ENCODE peak calls at places on chromosomes 16 and 17, in seven cellular contexts. Z is fibroblast of mammary gland, B is AG04450, O is IMR-90, S is H1, E is mucosa of descending colon, I is OCI-LY7. R is an unnamed sample.

GRCh38 chr16:67767953-67768352 is 38.4 kb downstream of the RANBP10 start:
- DNase-seq in Z (peak; percentile 87), B (peak; percentile 39), O (peak; percentile 88), S (no peak), E (no peak), I (no peak), R (peak; percentile 75)

GRCh38 chr16:68480084-68480995 is 32.0 kb upstream of the SMPD3 start:
- DNase-seq in Z (no peak), B (no peak), O (no peak), S (no peak), E (no peak), I (no peak), R (no peak)

GRCh38 chr17:72432143-72432604 is 311.4 kb downstream of the SOX9 start:
- DNase-seq in Z (no peak), B (peak; percentile 15), O (peak; percentile 53), S (no peak), E (peak; percentile 66), I (no peak), R (no peak)

GRCh38 chr16:84048306-84048705 is 5.7 kb upstream of the SLC38A8 start:
- DNase-seq in Z (no peak), B (no peak), O (no peak), S (peak; percentile 72), E (peak; percentile 23), I (no peak), R (no peak)

GRCh38 chr17:82690786-82691489 is 7.6 kb downstream of the RAB40B start:
- DNase-seq in Z (no peak), B (no peak), O (no peak), S (no peak), E (no peak), I (no peak), R (no peak)

GRCh38 chr16:63652091-63652490 is 1469.8 kb downstream of the CDH11 start:
- DNase-seq in Z (no peak), B (no peak), O (no peak), S (no peak), E (no peak), I (no peak), R (no peak)

GRCh38 chr16:24273511-24273910 is 17.4 kb downstream of the CACNG3 start:
- DNase-seq in Z (peak; percentile 22), B (no peak), O (peak; percentile 17), S (no peak), E (no peak), I (no peak), R (no peak)

GRCh38 chr17:39064374-39064773 is 87.1 kb downstream of the PLXDC1 start:
- DNase-seq in Z (peak; percentile 93), B (peak; percentile 60), O (peak; percentile 89), S (no peak), E (no peak), I (no peak), R (peak; percentile 45)

GRCh38 chr16:85819711-85820110 is 20.2 kb downstream of the COX4I1 start:
- DNase-seq in Z (peak; percentile 4), B (no peak), O (no peak), S (no peak), E (no peak), I (no peak), R (no peak)

GRCh38 chr17:74565116-74565515 is 2.2 kb downstream of the CD300H start:
- DNase-seq in Z (peak; percentile 23), B (no peak), O (no peak), S (no peak), E (no peak), I (no peak), R (no peak)

GRCh38 chr17:15092762-15093161 is 172.4 kb downstream of the PMP22 start:
- DNase-seq in Z (peak; percentile 73), B (no peak), O (peak; percentile 28), S (no peak), E (no peak), I (no peak), R (peak; percentile 35)

GRCh38 chr16:55501549-55502322 is 7.1 kb upstream of the LPCAT2 start:
- DNase-seq in Z (no peak), B (no peak), O (no peak), S (peak; percentile 66), E (no peak), I (peak; percentile 2), R (no peak)

GRCh38 chr16:10009691-10010090 is 172.5 kb downstream of the GRIN2A start:
- DNase-seq in Z (no peak), B (no peak), O (no peak), S (no peak), E (no peak), I (no peak), R (no peak)

DNA sequence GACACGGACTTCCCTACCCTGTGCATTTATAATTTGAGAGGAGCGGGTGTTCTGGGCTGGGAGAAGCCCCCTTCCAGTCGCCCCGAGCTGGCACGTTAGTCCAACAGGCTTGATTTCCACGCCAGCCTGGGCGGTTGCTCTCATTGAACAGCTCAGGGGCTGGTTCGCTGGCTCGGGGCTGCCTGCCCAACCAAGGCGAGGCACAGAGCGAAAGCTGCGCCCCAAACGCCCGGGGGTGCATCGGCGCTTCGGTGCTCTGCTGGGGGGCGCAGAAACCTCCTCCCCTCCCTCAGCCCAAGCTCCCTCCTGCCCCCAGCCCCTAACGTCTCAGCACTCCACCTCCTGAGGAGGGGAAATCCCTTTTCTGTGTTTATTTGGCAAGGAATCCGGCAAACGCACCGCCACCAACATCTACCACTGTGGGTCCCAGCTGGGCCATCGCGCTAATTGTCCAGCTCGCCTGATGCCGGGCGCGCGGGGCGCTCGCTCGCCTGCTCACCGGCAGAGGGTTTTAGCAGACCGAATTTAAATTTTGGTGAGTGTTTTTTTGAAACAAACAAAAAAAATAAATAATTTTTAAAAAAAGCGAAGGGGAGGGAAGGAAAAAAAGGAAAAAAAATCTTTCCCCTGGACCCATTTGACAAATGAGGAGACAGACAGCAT is 29.5 kb upstream of the RBFOX1 start:
- DNase-seq in Z (no peak), B (no peak), O (no peak), S (peak; percentile 68), E (no peak), I (no peak), R (no peak)
- H3K4me3 ChIP-seq in Z (no peak overlapping the region), B (no peak overlapping the region), O (no peak overlapping the region), S (peak overlapping the region; percentile 76), E (no peak overlapping the region), I (no peak overlapping the region), R (no peak overlapping the region)

GRCh38 chr16:86985656-86986030 is 331.5 kb downstream of the C16orf95 start:
- DNase-seq in Z (no peak), B (no peak), O (no peak), S (no peak), E (no peak), I (no peak), R (no peak)
- H3K4me3 ChIP-seq in Z (no peak overlapping the region), B (no peak overlapping the region), O (no peak overlapping the region), S (no peak overlapping the region), E (no peak overlapping the region), I (no peak overlapping the region), R (no peak overlapping the region)

DNA sequence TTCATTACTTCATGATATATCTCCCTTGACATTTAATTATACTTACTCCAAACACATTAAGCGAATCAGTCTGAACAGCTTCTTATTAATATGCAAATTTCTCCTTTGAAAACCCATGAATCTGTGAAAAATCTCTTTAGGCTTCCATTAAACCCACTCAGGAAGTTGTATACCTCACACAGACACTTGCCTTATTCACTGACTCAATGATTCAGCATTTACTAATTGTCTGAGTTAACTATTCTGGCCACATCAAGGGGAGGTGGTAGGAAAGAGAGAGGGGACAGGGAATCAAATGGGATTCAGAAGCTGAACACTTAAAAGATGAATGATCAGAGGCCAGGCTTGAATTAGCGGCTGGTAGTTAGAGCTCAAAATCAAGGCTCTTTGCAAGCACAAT is 70.0 kb downstream of the HS3ST3A1 start:
- DNase-seq in Z (no peak), B (no peak), O (no peak), S (no peak), E (no peak), I (no peak), R (no peak)
- H3K4me3 ChIP-seq in Z (no peak overlapping the region), B (no peak overlapping the region), O (no peak overlapping the region), S (no peak overlapping the region), E (no peak overlapping the region), I (no peak overlapping the region), R (no peak overlapping the region)

GRCh38 chr16:80009971-80010659 is 409.6 kb upstream of the MAF start:
- DNase-seq in Z (no peak), B (no peak), O (no peak), S (no peak), E (peak; percentile 9), I (no peak), R (no peak)

GRCh38 chr16:80007216-80007615 is 406.7 kb upstream of the MAF start:
- DNase-seq in Z (no peak), B (no peak), O (no peak), S (no peak), E (no peak), I (no peak), R (no peak)

GRCh38 chr16:80006175-80006895 is 405.8 kb upstream of the MAF start:
- DNase-seq in Z (peak; percentile 35), B (no peak), O (peak; percentile 35), S (no peak), E (peak; percentile 16), I (no peak), R (peak; percentile 45)

GRCh38 chr16:80012586-80012985 is 412.0 kb upstream of the MAF start:
- DNase-seq in Z (no peak), B (no peak), O (no peak), S (no peak), E (no peak), I (no peak), R (no peak)

DNA sequence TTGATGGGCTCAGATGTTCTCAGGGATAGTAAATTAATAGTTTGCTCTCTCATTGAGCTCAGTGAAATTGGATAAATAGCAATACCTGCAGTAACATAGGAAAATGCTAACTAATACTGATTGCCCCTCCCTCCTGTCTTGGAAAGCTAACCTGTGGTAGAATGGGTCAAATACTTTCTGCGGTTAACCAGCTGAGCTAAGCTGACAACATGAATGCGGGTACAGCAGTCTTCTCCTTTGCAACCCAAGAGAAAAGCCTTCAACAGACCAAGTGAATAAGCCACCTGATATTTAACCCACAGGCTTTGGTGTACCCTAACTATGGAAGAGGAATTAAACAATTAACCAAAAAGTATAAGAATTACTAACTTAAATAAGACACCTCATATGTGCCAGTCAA is 408.3 kb upstream of the MAF start:
- DNase-seq in Z (no peak), B (no peak), O (no peak), S (no peak), E (no peak), I (no peak), R (no peak)
- H3K4me3 ChIP-seq in Z (no peak overlapping the region), B (no peak overlapping the region), O (no peak overlapping the region), S (no peak overlapping the region), E (no peak overlapping the region), I (no peak overlapping the region), R (no peak overlapping the region)

GRCh38 chr17:60305141-60305540 is 86.8 kb downstream of the USP32 start:
- DNase-seq in Z (no peak), B (no peak), O (no peak), S (no peak), E (peak; percentile 7), I (peak; percentile 53), R (no peak)
- H3K4me3 ChIP-seq in Z (no peak overlapping the region), B (no peak overlapping the region), O (no peak overlapping the region), S (no peak overlapping the region), E (no peak overlapping the region), I (no peak overlapping the region), R (no peak overlapping the region)

R was measured in astrocyte of the spinal cord.